ENCODE peak calls at places on chromosomes 4 and X, in five cellular contexts. One of them, this sample, is unnamed.

GRCh38 chr4:73874386-73874785 is 5.2 kb downstream of the CXCL1 start:
- DNase-seq in SK-N-MC: no peak
- DNase-seq in iPS DF 6.9: no peak
- DNase-seq in right atrium auricular region: no peak
- DNase-seq in CD4-positive, alpha-beta memory T cell: no peak
- DNase-seq in this sample: no peak

GRCh38 chrX:132594129-132594528 is 105.3 kb upstream of the MBNL3 start:
- DNase-seq in CD4-positive, alpha-beta memory T cell: peak; percentile 16
- DNase-seq in right atrium auricular region: no peak
- DNase-seq in SK-N-MC: no peak
- DNase-seq in iPS DF 6.9: no peak
- DNase-seq in this sample: no peak

GRCh38 chr4:154731756-154732155 is 12.0 kb upstream of the LRAT start:
- DNase-seq in right atrium auricular region: no peak
- DNase-seq in iPS DF 6.9: no peak
- DNase-seq in CD4-positive, alpha-beta memory T cell: no peak
- DNase-seq in SK-N-MC: no peak
- DNase-seq in this sample: no peak

GRCh38 chr4:16860506-16860905 is 37.9 kb downstream of the LDB2 start:
- DNase-seq in CD4-positive, alpha-beta memory T cell: no peak
- DNase-seq in iPS DF 6.9: no peak
- DNase-seq in SK-N-MC: no peak
- DNase-seq in right atrium auricular region: no peak
- DNase-seq in this sample: no peak

GRCh38 chr4:37528161-37528560 is 158.0 kb downstream of the RELL1 start:
- DNase-seq in CD4-positive, alpha-beta memory T cell: no peak
- DNase-seq in iPS DF 6.9: no peak
- DNase-seq in SK-N-MC: no peak
- DNase-seq in right atrium auricular region: no peak
- DNase-seq in this sample: no peak

GRCh38 chr4:78774395-78774794 is 1.8 kb upstream of the BMP2K start:
- DNase-seq in CD4-positive, alpha-beta memory T cell: no peak
- DNase-seq in SK-N-MC: no peak
- DNase-seq in iPS DF 6.9: no peak
- DNase-seq in right atrium auricular region: no peak
- DNase-seq in this sample: no peak

GRCh38 chr4:16663722-16664121 is 234.7 kb downstream of the LDB2 start:
- DNase-seq in SK-N-MC: no peak
- DNase-seq in iPS DF 6.9: no peak
- DNase-seq in right atrium auricular region: no peak
- DNase-seq in CD4-positive, alpha-beta memory T cell: no peak
- DNase-seq in this sample: no peak

GRCh38 chr4:26323807-26324206 is 3.0 kb downstream of the RBPJ start:
- DNase-seq in iPS DF 6.9: no peak
- DNase-seq in right atrium auricular region: no peak
- DNase-seq in CD4-positive, alpha-beta memory T cell: no peak
- DNase-seq in SK-N-MC: no peak
- DNase-seq in this sample: no peak

GRCh38 chr4:76757418-76757910 is 140.5 kb downstream of the SOWAHB start:
- DNase-seq in SK-N-MC: no peak
- DNase-seq in CD4-positive, alpha-beta memory T cell: no peak
- DNase-seq in right atrium auricular region: no peak
- DNase-seq in iPS DF 6.9: no peak
- DNase-seq in this sample: no peak
- H3K27ac ChIP-seq in SK-N-MC: no peak overlapping the region
- H3K27ac ChIP-seq in CD4-positive, alpha-beta memory T cell: no peak overlapping the region
- H3K27ac ChIP-seq in right atrium auricular region: no peak overlapping the region
- H3K27ac ChIP-seq in iPS DF 6.9: no peak overlapping the region
- H3K27ac ChIP-seq in this sample: no peak overlapping the region

GRCh38 chrX:2631743-2632532 is 59.2 kb upstream of the CD99 start:
- DNase-seq in CD4-positive, alpha-beta memory T cell: no peak
- DNase-seq in right atrium auricular region: no peak
- DNase-seq in SK-N-MC: no peak
- DNase-seq in iPS DF 6.9: no peak
- DNase-seq in this sample: no peak

GRCh38 chrX:2638279-2638678 is 52.8 kb upstream of the CD99 start:
- DNase-seq in CD4-positive, alpha-beta memory T cell: no peak
- DNase-seq in right atrium auricular region: no peak
- DNase-seq in SK-N-MC: no peak
- DNase-seq in iPS DF 6.9: no peak
- DNase-seq in this sample: no peak

GRCh38 chrX:2640436-2641150 is 50.5 kb upstream of the CD99 start:
- DNase-seq in right atrium auricular region: no peak
- DNase-seq in SK-N-MC: no peak
- DNase-seq in CD4-positive, alpha-beta memory T cell: no peak
- DNase-seq in iPS DF 6.9: no peak
- DNase-seq in this sample: no peak

GRCh38 chrX:2632533-2633504 is 58.3 kb upstream of the CD99 start:
- DNase-seq in right atrium auricular region: no peak
- DNase-seq in iPS DF 6.9: no peak
- DNase-seq in CD4-positive, alpha-beta memory T cell: peak; percentile 47
- DNase-seq in SK-N-MC: no peak
- DNase-seq in this sample: no peak

GRCh38 chrX:2635366-2635765 is 55.7 kb upstream of the CD99 start:
- DNase-seq in SK-N-MC: no peak
- DNase-seq in right atrium auricular region: no peak
- DNase-seq in iPS DF 6.9: no peak
- DNase-seq in CD4-positive, alpha-beta memory T cell: no peak
- DNase-seq in this sample: no peak
- H3K27ac ChIP-seq in SK-N-MC: peak overlapping the region; percentile 11
- H3K27ac ChIP-seq in right atrium auricular region: no peak overlapping the region
- H3K27ac ChIP-seq in iPS DF 6.9: no peak overlapping the region
- H3K27ac ChIP-seq in CD4-positive, alpha-beta memory T cell: no peak overlapping the region
- H3K27ac ChIP-seq in this sample: no peak overlapping the region

GRCh38 chrX:36908801-36909403 is 99.3 kb upstream of the FAM47C start:
- DNase-seq in iPS DF 6.9: no peak
- DNase-seq in CD4-positive, alpha-beta memory T cell: no peak
- DNase-seq in SK-N-MC: peak; percentile 61
- DNase-seq in right atrium auricular region: no peak
- DNase-seq in this sample: no peak

GRCh38 chrX:36913551-36913950 is 94.6 kb upstream of the FAM47C start:
- DNase-seq in right atrium auricular region: no peak
- DNase-seq in CD4-positive, alpha-beta memory T cell: no peak
- DNase-seq in iPS DF 6.9: no peak
- DNase-seq in SK-N-MC: no peak
- DNase-seq in this sample: no peak

GRCh38 chrX:36909584-36909983 is 98.6 kb upstream of the FAM47C start:
- DNase-seq in iPS DF 6.9: no peak
- DNase-seq in CD4-positive, alpha-beta memory T cell: no peak
- DNase-seq in SK-N-MC: no peak
- DNase-seq in right atrium auricular region: no peak
- DNase-seq in this sample: no peak
- H3K27ac ChIP-seq in iPS DF 6.9: no peak overlapping the region
- H3K27ac ChIP-seq in CD4-positive, alpha-beta memory T cell: no peak overlapping the region
- H3K27ac ChIP-seq in SK-N-MC: no peak overlapping the region
- H3K27ac ChIP-seq in right atrium auricular region: no peak overlapping the region
- H3K27ac ChIP-seq in this sample: no peak overlapping the region

GRCh38 chrX:54045563-54046228 is 1.4 kb upstream of the PHF8 start:
- DNase-seq in iPS DF 6.9: no peak
- DNase-seq in right atrium auricular region: no peak
- DNase-seq in SK-N-MC: no peak
- DNase-seq in CD4-positive, alpha-beta memory T cell: no peak
- DNase-seq in this sample: no peak
- H3K27ac ChIP-seq in iPS DF 6.9: no peak overlapping the region
- H3K27ac ChIP-seq in right atrium auricular region: no peak overlapping the region
- H3K27ac ChIP-seq in SK-N-MC: peak overlapping the region; percentile 93
- H3K27ac ChIP-seq in CD4-positive, alpha-beta memory T cell: peak overlapping the region; percentile 90
- H3K27ac ChIP-seq in this sample: peak overlapping the region; percentile 94

DNA sequence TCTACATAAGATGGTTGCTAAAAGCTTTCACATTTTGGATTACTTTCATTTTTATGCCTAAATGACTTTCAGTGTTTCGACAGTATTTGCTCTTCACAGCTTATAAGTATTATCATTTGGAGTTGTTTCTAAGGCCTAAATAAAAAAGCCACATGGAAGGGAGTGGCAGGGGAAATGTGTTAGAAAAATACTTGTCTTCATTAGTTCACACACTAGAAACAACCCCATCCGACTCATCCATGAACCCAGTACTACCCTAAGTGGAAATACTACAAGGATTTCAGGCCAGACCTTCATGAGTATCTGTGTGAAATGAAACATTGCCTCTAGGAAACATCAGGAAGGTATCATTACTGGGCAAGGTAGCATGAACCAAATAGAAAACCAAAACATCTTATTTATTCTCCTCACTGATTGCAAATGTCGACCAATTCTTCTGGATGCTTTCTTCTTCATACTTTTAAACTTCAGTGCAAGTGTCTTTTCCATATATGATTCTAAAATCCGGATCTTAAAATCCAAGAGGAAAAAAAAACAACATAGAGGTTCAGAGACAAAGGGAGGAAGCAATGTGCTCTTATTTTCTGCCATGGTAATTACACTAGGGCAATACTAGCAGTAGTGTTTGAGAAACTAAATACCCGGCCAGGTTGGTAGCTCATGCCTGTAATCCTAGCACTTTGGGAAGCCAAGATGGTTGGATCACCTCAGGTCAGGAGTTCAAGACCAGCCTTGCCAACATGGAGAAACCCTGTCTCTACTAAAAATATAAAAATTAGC is 349.4 kb downstream of the ARHGAP24 start:
- DNase-seq in CD4-positive, alpha-beta memory T cell: no peak
- DNase-seq in iPS DF 6.9: no peak
- DNase-seq in right atrium auricular region: no peak
- DNase-seq in SK-N-MC: no peak
- DNase-seq in this sample: no peak
- H3K27ac ChIP-seq in CD4-positive, alpha-beta memory T cell: no peak overlapping the region
- H3K27ac ChIP-seq in iPS DF 6.9: no peak overlapping the region
- H3K27ac ChIP-seq in right atrium auricular region: peak overlapping the region; percentile 29
- H3K27ac ChIP-seq in SK-N-MC: no peak overlapping the region
- H3K27ac ChIP-seq in this sample: no peak overlapping the region

DNA sequence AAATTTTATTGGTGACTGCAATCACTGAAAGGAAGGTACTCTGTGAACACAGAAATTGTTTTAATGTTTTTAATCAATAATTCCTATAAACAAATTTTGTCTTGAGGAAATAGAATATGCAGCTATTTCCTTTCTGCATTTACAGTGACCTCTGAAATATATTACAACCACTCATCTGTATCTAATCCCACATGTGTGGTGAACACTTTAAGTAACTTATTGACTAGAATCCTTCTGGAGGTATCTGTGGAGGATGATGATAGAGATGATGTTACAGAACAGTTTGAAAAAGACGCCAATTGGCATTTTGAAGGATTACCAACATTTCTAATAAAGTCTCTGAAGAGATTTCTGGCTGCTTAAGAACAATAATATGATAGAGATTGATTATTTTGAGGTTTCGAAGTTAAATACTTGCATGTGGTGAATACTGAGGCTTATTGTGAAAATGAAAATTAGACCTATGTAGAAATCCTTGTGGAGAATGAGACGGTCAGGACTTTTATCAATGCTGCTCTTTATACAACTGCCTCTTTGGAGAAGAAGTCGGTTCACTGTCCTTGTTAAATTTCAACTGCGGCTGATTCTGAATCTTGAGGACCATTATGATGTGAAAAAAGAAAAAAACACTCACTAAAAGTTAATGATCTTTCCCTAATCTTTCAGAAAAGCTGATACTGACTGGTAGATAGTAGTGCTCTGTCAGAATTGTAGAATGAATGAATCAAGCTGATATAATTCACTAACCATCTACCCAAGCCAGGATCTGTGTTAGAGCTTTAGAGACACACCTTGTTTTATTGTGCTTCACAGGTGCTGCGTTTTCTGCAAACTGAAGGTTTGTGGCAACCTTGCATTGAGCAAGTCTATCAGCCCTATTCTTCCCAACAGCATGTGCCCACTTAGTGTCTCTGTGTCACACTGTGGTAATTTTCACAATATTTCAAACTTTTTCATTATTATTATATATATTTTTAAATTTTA is 204.6 kb downstream of the SPRY1 start:
- DNase-seq in iPS DF 6.9: no peak
- DNase-seq in right atrium auricular region: no peak
- DNase-seq in SK-N-MC: no peak
- DNase-seq in CD4-positive, alpha-beta memory T cell: no peak
- DNase-seq in this sample: no peak
- H3K27ac ChIP-seq in iPS DF 6.9: no peak overlapping the region
- H3K27ac ChIP-seq in right atrium auricular region: no peak overlapping the region
- H3K27ac ChIP-seq in SK-N-MC: no peak overlapping the region
- H3K27ac ChIP-seq in CD4-positive, alpha-beta memory T cell: no peak overlapping the region
- H3K27ac ChIP-seq in this sample: peak overlapping the region; percentile 82

GRCh38 chrX:53094584-53094908 is 604 bp downstream of the KANTR start:
- DNase-seq in right atrium auricular region: no peak
- DNase-seq in CD4-positive, alpha-beta memory T cell: no peak
- DNase-seq in SK-N-MC: no peak
- DNase-seq in iPS DF 6.9: no peak
- DNase-seq in this sample: no peak
- H3K27ac ChIP-seq in right atrium auricular region: peak overlapping the region; percentile 82
- H3K27ac ChIP-seq in CD4-positive, alpha-beta memory T cell: peak overlapping the region; percentile 55
- H3K27ac ChIP-seq in SK-N-MC: no peak overlapping the region
- H3K27ac ChIP-seq in iPS DF 6.9: no peak overlapping the region
- H3K27ac ChIP-seq in this sample: peak overlapping the region; percentile 79